ENCODE peak calls at places on chromosomes 13 and 19, in eight cellular contexts. A, E, V, J, F, D, H and T are unnamed samples.

GRCh38 chr19:16654621-16655020 is 5.3 kb downstream of the SMIM7 start:
- DNase-seq in D (no peak), F (no peak), A (no peak), H (no peak), E (no peak), J (no peak), V (no peak), T (no peak)

GRCh38 chr19:17847538-17848366 is at the start of gene JAK3:
- DNase-seq in A (peak; percentile 89), E (peak; percentile 67), H (peak; percentile 64), J (no peak), D (no peak), F (peak; percentile 94), V (peak; percentile 69), T (no peak)

GRCh38 chr19:46022431-46023310 is at the start of gene PGLYRP1:
- DNase-seq in A (no peak), V (no peak), E (no peak), D (no peak), H (no peak), J (no peak), F (no peak), T (no peak)

GRCh38 chr13:20608438-20609020 is 41.6 kb downstream of the IFT88 start:
- DNase-seq in D (no peak), V (no peak), A (no peak), H (no peak), F (no peak), E (no peak), J (no peak), T (no peak)

GRCh38 chr13:94947965-94948371 is 235.6 kb upstream of the SOX21 start:
- DNase-seq in J (no peak), F (peak; percentile 92), A (no peak), E (peak; percentile 44), D (no peak), V (no peak), H (peak; percentile 100), T (no peak)

GRCh38 chr13:87999141-87999765 is 328.1 kb downstream of the SLITRK5 start:
- DNase-seq in H (no peak), E (peak; percentile 1), A (no peak), F (no peak), J (no peak), D (peak; percentile 11), V (no peak), T (no peak)

GRCh38 chr13:23695711-23696512 is 125.7 kb downstream of the TNFRSF19 start:
- DNase-seq in H (no peak), E (peak; percentile 84), V (no peak), A (peak; percentile 34), F (no peak), J (peak; percentile 73), D (no peak), T (no peak)

GRCh38 chr19:3979674-3980352 is 5.5 kb downstream of the EEF2 start:
- DNase-seq in V (no peak), D (no peak), H (no peak), F (no peak), A (no peak), E (no peak), J (no peak), T (no peak)

GRCh38 chr13:36325912-36326311 is 20.3 kb downstream of the SPART start:
- DNase-seq in E (no peak), D (no peak), J (no peak), H (no peak), A (no peak), V (no peak), F (peak; percentile 21), T (no peak)

GRCh38 chr13:99464441-99464949 is 36.8 kb upstream of the TM9SF2 start:
- DNase-seq in H (no peak), F (no peak), J (no peak), A (no peak), V (no peak), E (no peak), D (no peak), T (no peak)